ENCODE peak calls at places on chromosomes 7 and 10, in four cellular contexts. A is smooth muscle cell of the brain vasculature, H is ELR, K is HT-29. J is an unnamed sample.

GRCh38 chr10:63549810-63550209 is 28.6 kb downstream of the REEP3 start:
- DNase-seq in A (no peak), H (no peak), K (no peak), J (no peak)

GRCh38 chr10:78516236-78516635 is 482.6 kb downstream of the RPS24 start:
- DNase-seq in A (no peak), H (no peak), K (no peak), J (no peak)

GRCh38 chr10:3105166-3105565 is 37.8 kb downstream of the PFKP start:
- DNase-seq in A (no peak), H (no peak), K (no peak), J (no peak)

GRCh38 chr7:1160665-1161010 is 642 bp upstream of the ZFAND2A start:
- DNase-seq in A (no peak), H (peak), K (no peak), J (peak)

GRCh38 chr7:114087674-114088539 is 169.1 kb upstream of the PPP1R3A start:
- DNase-seq in A (no peak), H (no peak), K (no peak), J (no peak)

GRCh38 chr10:79890469-79890868 is 58.4 kb downstream of the SFTPD start:
- DNase-seq in A (no peak), H (no peak), K (no peak), J (no peak)

GRCh38 chr10:3776796-3777571 is 8.0 kb downstream of the KLF6 start:
- DNase-seq in A (no peak), H (peak), K (peak), J (peak)

GRCh38 chr7:33933611-33934281 is 28.4 kb downstream of the BMPER start:
- DNase-seq in A (no peak), H (peak), K (no peak), J (no peak)

GRCh38 chr10:49187044-49187484 is 1.1 kb downstream of the TMEM273 start:
- DNase-seq in A (no peak), H (no peak), K (no peak), J (no peak)

GRCh38 chr10:132397671-132398565 is 918 bp downstream of the PWWP2B start:
- DNase-seq in A (no peak), H (peak), K (peak), J (peak)

GRCh38 chr10:129969528-129970264 is 5.6 kb upstream of the EBF3 start:
- DNase-seq in A (no peak), H (no peak), K (no peak), J (no peak)

GRCh38 chr7:16071246-16071857 is 350.0 kb downstream of the CRPPA start:
- DNase-seq in A (peak), H (peak), K (peak), J (peak)

GRCh38 chr7:88243345-88243909 is 23.6 kb upstream of the SRI start:
- DNase-seq in A (peak), H (peak), K (peak), J (peak)

GRCh38 chr10:62046522-62047239 is 145.2 kb downstream of the ARID5B start:
- DNase-seq in A (no peak), H (peak), K (peak), J (no peak)

GRCh38 chr10:1739751-1740150 is 2.4 kb upstream of the ADARB2 start:
- DNase-seq in A (no peak), H (no peak), K (no peak), J (no peak)

GRCh38 chr10:2279666-2280065 is 542.3 kb upstream of the ADARB2 start:
- DNase-seq in A (no peak), H (no peak), K (no peak), J (no peak)

GRCh38 chr10:33390046-33390445 is 55.6 kb upstream of the NRP1 start:
- DNase-seq in A (no peak), H (no peak), K (no peak), J (no peak)

GRCh38 chr7:151864081-151864480 is 12.8 kb downstream of the PRKAG2 start:
- DNase-seq in A (no peak), H (no peak), K (peak), J (no peak)

GRCh38 chr7:13850185-13850752 is 139.2 kb downstream of the ETV1 start:
- DNase-seq in A (peak), H (peak), K (peak), J (peak)

GRCh38 chr7:127039541-127039940 is 213.2 kb downstream of the GRM8 start:
- DNase-seq in A (no peak), H (no peak), K (no peak), J (no peak)

GRCh38 chr10:14751576-14752330 is 22.9 kb downstream of the FAM107B start:
- DNase-seq in A (peak), H (peak), K (no peak), J (no peak)

GRCh38 chr7:36784991-36785940 is 61.0 kb upstream of the AOAH start:
- DNase-seq in A (no peak), H (no peak), K (no peak), J (no peak)